ENCODE peak calls at places on chromosomes 2 and 18, in four cellular contexts. N, W, M and O are unnamed samples.

GRCh38 chr2:111117666-111118454 is 2.9 kb upstream of the BCL2L11 start:
- DNase-seq in N (no peak), W (peak), M (peak), O (no peak)

GRCh38 chr2:64625352-64626145 is 28.2 kb downstream of the SERTAD2 start:
- DNase-seq in N (no peak), W (peak), M (no peak), O (no peak)

GRCh38 chr2:1593371-1594205 is 150.7 kb downstream of the PXDN start:
- DNase-seq in N (no peak), W (peak), M (peak), O (no peak)

GRCh38 chr18:77857926-77858325 is 608.3 kb downstream of the GALR1 start:
- DNase-seq in N (no peak), W (no peak), M (no peak), O (no peak)

GRCh38 chr2:201831469-201831868 is 25.1 kb downstream of the CDK15 start:
- DNase-seq in N (no peak), W (no peak), M (no peak), O (no peak)

GRCh38 chr2:232444409-232445148 is 11.4 kb upstream of the ALPI start:
- DNase-seq in N (no peak), W (peak), M (no peak), O (no peak)

GRCh38 chr2:9613291-9613690 is 17.5 kb downstream of the YWHAQ start:
- DNase-seq in N (no peak), W (no peak), M (no peak), O (no peak)

GRCh38 chr2:119697290-119698013 is 18.5 kb downstream of the TMEM177 start:
- DNase-seq in N (no peak), W (no peak), M (no peak), O (no peak)

GRCh38 chr2:241759091-241759807 is 17.4 kb upstream of the GAL3ST2 start:
- DNase-seq in N (no peak), W (no peak), M (no peak), O (no peak)

GRCh38 chr2:181077128-181077709 is 96.8 kb downstream of the UBE2E3 start:
- DNase-seq in N (no peak), W (no peak), M (no peak), O (no peak)

GRCh38 chr2:56053679-56054078 is 130.1 kb upstream of the EFEMP1 start:
- DNase-seq in N (no peak), W (no peak), M (no peak), O (no peak)

GRCh38 chr2:121944072-121944829 is 188.8 kb downstream of the TSN start:
- DNase-seq in N (no peak), W (peak), M (no peak), O (no peak)

GRCh38 chr18:9642799-9643445 is 28.6 kb upstream of the PPP4R1 start:
- DNase-seq in N (no peak), W (no peak), M (no peak), O (no peak)

GRCh38 chr2:9251154-9252001 is 44.8 kb downstream of the ASAP2 start:
- DNase-seq in N (no peak), W (peak), M (peak), O (no peak)

GRCh38 chr2:176565641-176566323 is 296.5 kb downstream of the MTX2 start:
- DNase-seq in N (no peak), W (no peak), M (peak), O (no peak)

GRCh38 chr2:84816426-84817026 is 64.4 kb downstream of the TRABD2A start:
- DNase-seq in N (no peak), W (no peak), M (no peak), O (no peak)

GRCh38 chr2:35114765-35115164 is 1240.8 kb upstream of the CRIM1 start:
- DNase-seq in N (no peak), W (no peak), M (no peak), O (no peak)

GRCh38 chr18:79798999-79799370 is 1.2 kb downstream of the KCNG2 start:
- DNase-seq in N (no peak), W (no peak), M (no peak), O (no peak)

GRCh38 chr2:190446750-190447516 is 38.8 kb downstream of the MFSD6 start:
- DNase-seq in N (no peak), W (no peak), M (no peak), O (no peak)

GRCh38 chr2:172249336-172249735 is 146.6 kb upstream of the DLX2 start:
- DNase-seq in N (no peak), W (no peak), M (no peak), O (no peak)

GRCh38 chr2:18588802-18589201 is 567 bp downstream of the NT5C1B start:
- DNase-seq in N (no peak), W (no peak), M (no peak), O (no peak)